ENCODE peak calls at places on chromosome 10, in seven cellular contexts. B, A, M, Q, G, P and C are unnamed samples.

GRCh38 chr10:30788307-30788706 is 158.8 kb upstream of the LYZL2 start:
- DNase-seq in P (no peak), B (no peak), G (peak), M (no peak), A (no peak), Q (no peak), C (peak)

GRCh38 chr10:6936931-6937330 is 356.9 kb upstream of the PRKCQ start:
- DNase-seq in A (no peak), G (no peak), Q (no peak), P (no peak), B (no peak), M (no peak), C (no peak)

GRCh38 chr10:121961456-121961855 is 13.6 kb downstream of the NSMCE4A start:
- DNase-seq in M (no peak), P (no peak), A (no peak), Q (no peak), G (no peak), B (no peak), C (no peak)

GRCh38 chr10:124149681-124150080 is 56.3 kb upstream of the CHST15 start:
- DNase-seq in M (no peak), P (no peak), B (peak), Q (no peak), A (no peak), G (no peak), C (no peak)

GRCh38 chr10:27448926-27449325 is 55.2 kb upstream of the RAB18 start:
- DNase-seq in Q (no peak), P (no peak), A (peak), B (no peak), G (peak), M (peak), C (peak)

GRCh38 chr10:48232717-48233447 is 41.6 kb downstream of the FRMPD2 start:
- DNase-seq in G (no peak), M (no peak), A (no peak), B (no peak), P (peak), Q (peak), C (no peak)

GRCh38 chr10:109327266-109327665 is 596.0 kb downstream of the XPNPEP1 start:
- DNase-seq in B (no peak), P (no peak), G (peak), Q (no peak), A (no peak), M (no peak), C (no peak)

GRCh38 chr10:125766511-125766910 is 9.1 kb downstream of the MMP21 start:
- DNase-seq in Q (no peak), B (no peak), P (no peak), M (no peak), G (no peak), A (no peak), C (no peak)

GRCh38 chr10:1272762-1273161 is 216.6 kb downstream of the WDR37 start:
- DNase-seq in G (no peak), A (no peak), P (no peak), Q (no peak), B (no peak), M (no peak), C (no peak)

GRCh38 chr10:126387041-126387908 is 1.0 kb downstream of the ADAM12 start:
- DNase-seq in P (peak), M (peak), G (peak), A (peak), Q (peak), B (peak), C (peak)

GRCh38 chr10:70480254-70480861 is 1.8 kb downstream of the PALD1 start:
- DNase-seq in A (no peak), B (no peak), G (no peak), M (no peak), P (peak), Q (no peak), C (no peak)

GRCh38 chr10:86389441-86390193 is 23.0 kb upstream of the GRID1 start:
- DNase-seq in M (peak), G (peak), A (peak), P (peak), Q (peak), B (no peak), C (peak)

GRCh38 chr10:101958691-101959090 is 97.3 kb downstream of the ARMH3 start:
- DNase-seq in B (no peak), M (no peak), G (no peak), Q (no peak), P (no peak), A (no peak), C (no peak)
- H3K4ac ChIP-seq in B (no peak), M (no peak), G (no peak), Q (no peak), P (no peak), A (no peak), C (no peak)

GRCh38 chr10:98276316-98276715 is 8.3 kb upstream of the LOXL4 start:
- DNase-seq in G (no peak), B (no peak), P (no peak), A (no peak), Q (no peak), M (no peak), C (no peak)
- H3K27ac ChIP-seq in G (no peak), B (no peak), P (no peak), A (no peak), Q (no peak), M (no peak), C (no peak)

GRCh38 chr10:89250814-89251416 is 660 bp downstream of the LIPA start:
- DNase-seq in B (no peak), A (peak), Q (no peak), M (no peak), P (no peak), G (no peak), C (no peak)

GRCh38 chr10:89251417-89252224 is at the start of gene LIPA:
- DNase-seq in G (peak), A (peak), B (peak), M (peak), P (peak), Q (peak), C (peak)

GRCh38 chr10:89245802-89246201 is 5.8 kb downstream of the LIPA start:
- DNase-seq in P (no peak), G (no peak), Q (no peak), B (no peak), M (no peak), A (no peak), C (no peak)

GRCh38 chr10:89252225-89252585 is 630 bp upstream of the LIPA start:
- DNase-seq in Q (no peak), P (no peak), M (no peak), G (no peak), B (no peak), A (no peak), C (no peak)

DNA sequence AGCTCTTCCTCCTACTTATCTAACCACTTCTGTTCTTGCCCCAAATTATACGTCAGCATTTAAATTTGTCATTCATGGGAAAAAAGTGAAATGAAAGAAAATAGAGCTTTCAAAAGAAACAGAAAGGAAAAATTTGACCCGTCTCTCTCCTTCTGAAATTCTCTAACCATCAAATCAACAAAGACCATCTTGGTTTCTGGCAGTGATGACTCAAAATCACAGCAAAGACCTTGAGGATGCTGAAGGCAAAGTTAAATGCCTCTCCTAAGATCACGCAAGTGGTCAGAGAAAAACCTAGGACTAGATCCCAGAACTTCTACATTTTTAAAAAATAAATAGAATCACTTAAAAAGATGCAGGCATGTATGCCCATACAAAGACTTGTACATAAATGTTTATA is 2.5 kb downstream of the LIPA start:
- DNase-seq in Q (no peak), P (no peak), B (no peak), A (no peak), M (no peak), G (no peak), C (no peak)
- H3K4ac ChIP-seq in Q (no peak), P (no peak), B (no peak), A (no peak), M (no peak), G (no peak), C (no peak)

GRCh38 chr10:89217057-89217990 is 10.2 kb upstream of the CH25H start:
- DNase-seq in G (peak), M (peak), P (peak), A (peak), B (peak), Q (no peak), C (peak)
- H3K27ac ChIP-seq in G (no peak), M (no peak), P (no peak), A (no peak), B (no peak), Q (no peak), C (no peak)

GRCh38 chr10:74823791-74824183 is 2.6 kb upstream of the KAT6B start:
- DNase-seq in Q (no peak), G (no peak), P (no peak), B (no peak), A (no peak), M (no peak), C (peak)
- H3K4ac ChIP-seq in Q (no peak), G (no peak), P (peak), B (no peak), A (no peak), M (no peak), C (peak)

GRCh38 chr10:112811741-112812551 is 138.1 kb upstream of the TCF7L2 start:
- DNase-seq in A (peak), B (no peak), M (peak), P (peak), Q (peak), G (peak), C (peak)
- H3K27ac ChIP-seq in A (peak), B (peak), M (peak), P (peak), Q (peak), G (peak), C (peak)